ENCODE peak calls at places on chromosomes 6 and 20, in four cellular contexts. F, J, D and L are unnamed samples. For H3K27me3, the result is how much of the 10 kb centered on the place peaks cover.

GRCh38 chr6:72283571-72283970 is 338.3 kb upstream of the KCNQ5 start:
- DNase-seq in D (no peak), J (no peak), F (no peak), L (no peak)

GRCh38 chr20:50120935-50121693 is 8.2 kb upstream of the UBE2V1 start:
- DNase-seq in F (peak), J (peak), D (peak), L (no peak)

GRCh38 chr20:48722737-48723191 is 105.0 kb downstream of the PREX1 start:
- DNase-seq in D (no peak), F (no peak), J (no peak), L (no peak)

GRCh38 chr20:41232971-41233926 is 84.3 kb downstream of the ZHX3 start:
- DNase-seq in D (no peak), J (no peak), F (no peak), L (peak)

GRCh38 chr6:722608-723007 is 29.7 kb upstream of the EXOC2 start:
- DNase-seq in F (no peak), J (peak), D (no peak), L (peak)

GRCh38 chr20:1861347-1861987 is 33.7 kb upstream of the SIRPA start:
- DNase-seq in J (no peak), D (no peak), F (no peak), L (no peak)

GRCh38 chr6:89924231-89924630 is 30.0 kb downstream of the GJA10 start:
- DNase-seq in D (no peak), J (no peak), F (no peak), L (no peak)

GRCh38 chr20:1707588-1708449 is 50.2 kb upstream of the SIRPG start:
- DNase-seq in J (no peak), F (no peak), D (no peak), L (no peak)

GRCh38 chr20:50308513-50309279 is 118.1 kb downstream of the CEBPB start:
- DNase-seq in J (no peak), F (peak), D (peak), L (peak)

GRCh38 chr6:25088513-25088912 is 152.8 kb upstream of the RIPOR2 start:
- DNase-seq in F (no peak), D (no peak), J (no peak), L (no peak)

GRCh38 chr6:134007077-134007476 is 45.3 kb downstream of the SLC2A12 start:
- DNase-seq in D (no peak), F (no peak), J (no peak), L (no peak)

GRCh38 chr6:137039010-137039409 is 5.8 kb downstream of the IL20RA start:
- DNase-seq in D (no peak), F (no peak), J (no peak), L (no peak)

GRCh38 chr6:137043710-137044365 is 927 bp downstream of the IL20RA start:
- DNase-seq in F (peak), J (peak), D (no peak), L (no peak)

GRCh38 chr6:137036566-137037300 is 8.0 kb downstream of the IL20RA start:
- DNase-seq in F (no peak), D (no peak), J (no peak), L (no peak)

GRCh38 chr6:137044366-137045220 is at the start of gene IL20RA:
- DNase-seq in F (peak), J (peak), D (no peak), L (no peak)

GRCh38 chr6:137040393-137040792 is 4.4 kb downstream of the IL20RA start:
- DNase-seq in F (no peak), J (no peak), D (no peak), L (no peak)
- TF ChIP-seq CTCF in F (no peak), J (peak), D (no peak), L (no peak)

DNA sequence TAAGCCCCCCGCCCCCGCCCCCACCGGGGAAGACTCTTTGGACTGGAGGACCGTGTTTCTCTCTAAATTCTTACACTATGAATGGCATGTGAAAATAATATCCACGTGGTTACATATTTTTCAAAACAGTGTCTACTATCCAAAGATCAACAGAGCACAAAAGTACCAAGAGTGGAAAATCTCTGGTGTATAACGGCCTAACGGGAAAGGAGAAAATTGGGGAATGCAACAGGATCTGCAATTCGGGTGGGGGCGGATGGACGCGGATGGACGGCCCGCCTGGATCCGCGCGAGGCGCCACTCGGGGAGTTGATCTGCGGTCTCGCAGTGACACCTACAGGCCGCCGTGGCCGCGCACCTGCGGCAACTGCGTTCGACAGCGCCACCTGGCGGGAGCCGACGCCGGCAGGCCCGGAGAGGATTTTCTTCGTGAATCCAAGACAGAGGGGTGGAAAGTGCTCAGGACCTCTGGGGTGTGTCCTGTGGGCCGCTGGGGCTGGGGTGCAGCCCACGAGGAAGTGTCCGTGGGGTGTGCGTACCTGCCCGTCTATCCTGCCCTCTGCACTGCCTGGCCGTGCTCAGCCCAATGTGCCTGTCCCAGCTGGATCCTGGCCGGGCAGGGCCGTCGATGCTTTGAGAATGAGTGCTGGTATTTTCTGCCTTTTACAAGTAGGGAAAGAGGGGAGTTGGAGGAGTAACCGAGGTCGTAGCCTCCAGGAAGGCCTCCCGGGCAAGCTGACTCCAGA is 18.6 kb downstream of the ANKRD60 start:
- DNase-seq in D (peak), F (peak), J (peak), L (no peak)
- H3K4me3 ChIP-seq in D (no peak), F (no peak), J (no peak), L (no peak)

GRCh38 chr20:23298926-23299672 is 51.5 kb upstream of the NXT1 start:
- DNase-seq in F (no peak), D (no peak), J (no peak), L (no peak)

GRCh38 chr20:23298155-23298554 is 52.4 kb upstream of the NXT1 start:
- DNase-seq in J (no peak), D (no peak), F (no peak), L (no peak)

GRCh38 chr20:23296841-23297701 is 53.5 kb upstream of the NXT1 start:
- DNase-seq in J (no peak), D (no peak), F (no peak), L (no peak)

GRCh38 chr20:23301436-23302050 is 49.0 kb upstream of the NXT1 start:
- DNase-seq in F (no peak), J (no peak), D (no peak), L (no peak)

GRCh38 chr20:23299673-23300050 is 50.9 kb upstream of the NXT1 start:
- DNase-seq in F (no peak), D (no peak), J (no peak), L (no peak)
- H3K27me3 ChIP-seq in F (under half), D (under half), J (under half), L (under half)

GRCh38 chr6:139117734-139118133 is 17.1 kb upstream of the HECA start:
- DNase-seq in J (no peak), F (no peak), D (no peak), L (no peak)
- TF ChIP-seq CTCF in J (no peak), F (no peak), D (no peak), L (peak)

GRCh38 chr6:79869600-79870084 is 77.7 kb downstream of the ELOVL4 start:
- DNase-seq in F (peak), D (peak), J (peak), L (no peak)

GRCh38 chr6:79864421-79864820 is 82.9 kb downstream of the ELOVL4 start:
- DNase-seq in D (no peak), F (no peak), J (no peak), L (no peak)

GRCh38 chr6:79872303-79872702 is 75.0 kb downstream of the ELOVL4 start:
- DNase-seq in F (no peak), J (no peak), D (no peak), L (no peak)

GRCh38 chr6:79869184-79869583 is 78.2 kb downstream of the ELOVL4 start:
- DNase-seq in J (no peak), F (no peak), D (no peak), L (no peak)

GRCh38 chr6:79868098-79868722 is 79.1 kb downstream of the ELOVL4 start:
- DNase-seq in F (no peak), J (peak), D (no peak), L (peak)
- H3K4me3 ChIP-seq in F (no peak), J (peak), D (peak), L (no peak)

GRCh38 chr6:4894049-4894448 is 109.8 kb downstream of the RPP40 start:
- DNase-seq in F (no peak), D (no peak), J (no peak), L (no peak)

GRCh38 chr6:4889701-4890100 is 113.5 kb downstream of the CDYL start:
- DNase-seq in D (no peak), J (no peak), F (no peak), L (no peak)

GRCh38 chr6:4888841-4889240 is 112.6 kb downstream of the CDYL start:
- DNase-seq in J (no peak), D (no peak), F (no peak), L (no peak)

GRCh38 chr6:4892785-4893485 is 110.9 kb downstream of the RPP40 start:
- DNase-seq in J (no peak), F (no peak), D (no peak), L (no peak)

DNA sequence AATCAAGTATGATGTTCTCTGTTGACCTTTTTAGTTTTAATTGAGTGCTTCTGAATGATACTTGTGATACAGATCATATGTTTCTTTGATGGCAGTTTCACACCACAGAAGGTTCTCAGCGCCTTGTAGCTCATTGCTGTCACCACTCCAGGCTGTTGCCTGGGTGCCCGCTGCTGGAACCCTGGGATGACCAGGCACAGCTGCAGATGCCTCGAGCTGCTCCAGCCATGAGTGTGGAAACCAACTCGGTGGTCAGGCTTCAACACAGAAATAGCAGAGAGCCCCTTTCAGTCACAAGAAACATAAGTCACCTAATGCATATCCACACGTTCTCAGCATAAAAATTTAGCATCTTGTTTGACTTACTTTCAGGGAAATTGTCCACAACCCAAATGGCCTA is 112.7 kb downstream of the RPP40 start:
- DNase-seq in D (no peak), F (no peak), J (no peak), L (no peak)
- H3K27me3 ChIP-seq in D (under half), F (under half), J (under half), L (under half)

DNA sequence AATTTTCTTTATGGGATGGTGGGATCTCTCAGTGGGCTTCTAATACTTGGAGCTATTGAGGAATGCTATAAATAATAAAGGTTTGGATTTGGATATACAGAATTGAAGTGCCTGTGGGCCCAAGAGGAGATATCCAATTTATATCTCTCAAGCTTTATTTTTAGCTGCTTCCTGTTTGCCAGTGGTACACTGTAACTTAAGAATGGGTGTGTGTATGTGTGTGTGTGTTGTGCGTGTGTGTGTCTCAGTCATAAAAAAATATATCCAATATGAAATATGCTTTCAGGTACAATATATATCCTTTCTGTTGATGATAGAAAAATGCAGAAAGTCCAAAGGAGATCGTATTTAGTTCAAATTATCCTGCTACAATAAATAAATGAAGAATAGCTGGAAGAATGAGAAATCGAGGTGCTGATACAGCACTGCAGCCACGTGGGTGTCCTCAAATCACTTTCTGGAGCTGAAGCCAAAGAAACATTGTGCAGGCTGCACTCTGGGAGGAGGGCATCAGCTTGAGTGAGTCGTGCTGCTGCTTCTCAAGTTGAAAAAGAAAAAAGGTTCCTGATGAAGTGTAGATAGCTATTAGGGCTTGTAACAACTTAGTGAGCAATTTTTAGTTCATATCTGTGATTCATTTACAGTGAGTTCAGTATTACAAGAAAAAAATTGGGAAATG is 40.3 kb downstream of the DSE start:
- DNase-seq in J (no peak), D (peak), F (no peak), L (no peak)
- TF ChIP-seq CTCF in J (no peak), D (no peak), F (no peak), L (no peak)